ENCODE peak calls at places on chromosomes 7 and 10, in four cellular contexts. One of them, this sample, is unnamed.
A peak's percentile ranks its signal among the peaks of the same experiment; 100 is the strongest.

GRCh38 chr10:28946479-28946878 is 269.2 kb downstream of the BAMBI start:
- DNase-seq in suprapubic skin: no peak
- DNase-seq in upper lobe of left lung: no peak
- DNase-seq in stomach: no peak
- DNase-seq in this sample: no peak

GRCh38 chr7:2516194-2516555 is 3.4 kb upstream of the LFNG start:
- DNase-seq in suprapubic skin: no peak
- DNase-seq in stomach: no peak
- DNase-seq in upper lobe of left lung: no peak
- DNase-seq in this sample: no peak

GRCh38 chr10:28202941-28203352 is 99.9 kb downstream of the MPP7 start:
- DNase-seq in upper lobe of left lung: peak; percentile 30
- DNase-seq in suprapubic skin: no peak
- DNase-seq in stomach: no peak
- DNase-seq in this sample: peak; percentile 53

GRCh38 chr10:114611617-114612016 is 46.5 kb downstream of the ABLIM1 start:
- DNase-seq in upper lobe of left lung: no peak
- DNase-seq in suprapubic skin: no peak
- DNase-seq in stomach: no peak
- DNase-seq in this sample: no peak

GRCh38 chr7:22452142-22452763 is 47.7 kb downstream of the STEAP1B start:
- DNase-seq in suprapubic skin: no peak
- DNase-seq in stomach: peak; percentile 71
- DNase-seq in upper lobe of left lung: peak; percentile 41
- DNase-seq in this sample: peak; percentile 18

GRCh38 chr10:97888641-97889262 is 39.1 kb downstream of the GOLGA7B start:
- DNase-seq in upper lobe of left lung: peak; percentile 86
- DNase-seq in suprapubic skin: no peak
- DNase-seq in stomach: peak; percentile 67
- DNase-seq in this sample: no peak

GRCh38 chr7:143492043-143492471 is 14.4 kb downstream of the TAS2R41 start:
- DNase-seq in stomach: no peak
- DNase-seq in suprapubic skin: no peak
- DNase-seq in upper lobe of left lung: no peak
- DNase-seq in this sample: no peak

GRCh38 chr10:14707441-14707840 is 67.3 kb downstream of the FAM107B start:
- DNase-seq in suprapubic skin: no peak
- DNase-seq in upper lobe of left lung: no peak
- DNase-seq in stomach: no peak
- DNase-seq in this sample: no peak

GRCh38 chr10:75645704-75646103 is 214.3 kb downstream of the LRMDA start:
- DNase-seq in suprapubic skin: no peak
- DNase-seq in upper lobe of left lung: no peak
- DNase-seq in stomach: no peak
- DNase-seq in this sample: no peak

GRCh38 chr7:102439963-102440795 is 6.8 kb downstream of the ORAI2 start:
- DNase-seq in suprapubic skin: no peak
- DNase-seq in upper lobe of left lung: peak; percentile 44
- DNase-seq in stomach: no peak
- DNase-seq in this sample: peak; percentile 80

GRCh38 chr10:114384601-114385000 is 19.7 kb downstream of the AFAP1L2 start:
- DNase-seq in suprapubic skin: no peak
- DNase-seq in upper lobe of left lung: no peak
- DNase-seq in stomach: no peak
- DNase-seq in this sample: no peak

GRCh38 chr7:1123721-1124120 is 35.8 kb downstream of the GPER1 start:
- DNase-seq in upper lobe of left lung: peak; percentile 46
- DNase-seq in suprapubic skin: peak; percentile 85
- DNase-seq in stomach: peak; percentile 91
- DNase-seq in this sample: peak; percentile 59

GRCh38 chr7:104805449-104806317 is 208.3 kb upstream of the KMT2E start:
- DNase-seq in stomach: no peak
- DNase-seq in upper lobe of left lung: no peak
- DNase-seq in suprapubic skin: no peak
- DNase-seq in this sample: no peak

GRCh38 chr10:17025444-17026295 is 103.9 kb downstream of the CUBN start:
- DNase-seq in suprapubic skin: peak; percentile 81
- DNase-seq in stomach: no peak
- DNase-seq in upper lobe of left lung: peak; percentile 44
- DNase-seq in this sample: no peak

DNA sequence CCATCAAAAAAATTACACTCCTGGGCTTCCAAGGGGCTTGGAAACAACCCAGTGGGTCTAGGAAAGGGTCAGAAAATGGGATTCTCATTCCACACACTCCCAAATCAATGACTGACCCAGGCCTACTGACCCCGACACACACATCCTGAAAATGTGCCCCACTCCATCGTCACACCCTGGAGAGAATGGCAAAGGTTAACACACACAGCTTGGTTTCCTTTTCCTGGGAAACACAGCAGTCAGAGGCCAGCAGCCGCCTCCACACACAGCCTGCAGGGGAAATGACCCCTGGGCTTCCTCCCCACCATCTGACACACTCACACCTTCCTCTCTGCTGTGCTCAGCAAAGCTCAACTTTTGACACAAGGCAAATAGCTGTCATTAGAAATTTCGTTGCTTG is 42.9 kb downstream of the SH3PXD2A start:
- DNase-seq in stomach: no peak
- DNase-seq in suprapubic skin: peak; percentile 59
- DNase-seq in upper lobe of left lung: no peak
- DNase-seq in this sample: no peak
- H3K27ac ChIP-seq in stomach: peak overlapping the region; percentile 54
- H3K27ac ChIP-seq in suprapubic skin: no peak overlapping the region
- H3K27ac ChIP-seq in upper lobe of left lung: peak overlapping the region; percentile 6
- H3K27ac ChIP-seq in this sample: no peak overlapping the region

GRCh38 chr10:31956200-31956946 is 27.7 kb upstream of the ARHGAP12 start:
- DNase-seq in stomach: no peak
- DNase-seq in suprapubic skin: no peak
- DNase-seq in upper lobe of left lung: no peak
- DNase-seq in this sample: no peak
- TF ChIP-seq POLR2A in stomach: no peak
- TF ChIP-seq POLR2A in suprapubic skin: no peak
- TF ChIP-seq POLR2A in upper lobe of left lung: no peak
- TF ChIP-seq POLR2A in this sample: no peak

GRCh38 chr7:43905954-43906326 is 456 bp downstream of the URGCP start:
- DNase-seq in upper lobe of left lung: no peak
- DNase-seq in suprapubic skin: peak; percentile 67
- DNase-seq in stomach: peak; percentile 28
- DNase-seq in this sample: no peak
- H3K27ac ChIP-seq in upper lobe of left lung: peak overlapping the region; percentile 87
- H3K27ac ChIP-seq in suprapubic skin: peak overlapping the region; percentile 92
- H3K27ac ChIP-seq in stomach: peak overlapping the region; percentile 83
- H3K27ac ChIP-seq in this sample: peak overlapping the region; percentile 76

GRCh38 chr10:13299437-13300287 is at the start of gene PHYH:
- DNase-seq in upper lobe of left lung: peak; percentile 93
- DNase-seq in stomach: peak; percentile 94
- DNase-seq in suprapubic skin: peak; percentile 94
- DNase-seq in this sample: peak; percentile 94
- TF ChIP-seq POLR2A in upper lobe of left lung: no peak
- TF ChIP-seq POLR2A in stomach: no peak
- TF ChIP-seq POLR2A in suprapubic skin: no peak
- TF ChIP-seq POLR2A in this sample: peak; percentile 95

GRCh38 chr7:6516387-6516983 is 34.8 kb downstream of the GRID2IP start:
- DNase-seq in suprapubic skin: peak; percentile 80
- DNase-seq in upper lobe of left lung: peak; percentile 89
- DNase-seq in stomach: peak; percentile 87
- DNase-seq in this sample: peak; percentile 54

GRCh38 chr7:6520163-6520981 is 30.9 kb downstream of the GRID2IP start:
- DNase-seq in upper lobe of left lung: no peak
- DNase-seq in stomach: no peak
- DNase-seq in suprapubic skin: no peak
- DNase-seq in this sample: no peak
- H3K27ac ChIP-seq in upper lobe of left lung: no peak overlapping the region
- H3K27ac ChIP-seq in stomach: no peak overlapping the region
- H3K27ac ChIP-seq in suprapubic skin: no peak overlapping the region
- H3K27ac ChIP-seq in this sample: no peak overlapping the region

GRCh38 chr10:61899997-61900828 is 1.3 kb upstream of the ARID5B start:
- DNase-seq in suprapubic skin: peak; percentile 71
- DNase-seq in upper lobe of left lung: peak; percentile 79
- DNase-seq in stomach: peak; percentile 66
- DNase-seq in this sample: peak; percentile 74
- TF ChIP-seq POLR2A in suprapubic skin: no peak
- TF ChIP-seq POLR2A in upper lobe of left lung: no peak
- TF ChIP-seq POLR2A in stomach: no peak
- TF ChIP-seq POLR2A in this sample: no peak